ENCODE peak calls at places on chromosome 21, in nine cellular contexts. W, F, Y, T, E, X, S, B and O are unnamed samples.

GRCh38 chr21:45374826-45375455 is 30.0 kb upstream of the COL18A1 start:
- DNase-seq in W (peak), F (no peak), Y (no peak), T (no peak), E (no peak), X (peak), S (peak), B (peak), O (no peak)

GRCh38 chr21:27292851-27293638 is 326.2 kb upstream of the ADAMTS5 start:
- DNase-seq in W (no peak), F (no peak), Y (no peak), T (no peak), E (no peak), X (no peak), S (no peak), B (no peak), O (no peak)

GRCh38 chr21:22965455-22966125 is 1967.4 kb downstream of the NCAM2 start:
- DNase-seq in W (no peak), F (no peak), Y (no peak), T (no peak), E (no peak), X (no peak), S (no peak), B (no peak), O (peak)

GRCh38 chr21:37587635-37588177 is 221.1 kb downstream of the DYRK1A start:
- DNase-seq in W (no peak), F (no peak), Y (no peak), T (no peak), E (no peak), X (no peak), S (no peak), B (no peak), O (no peak)

GRCh38 chr21:45380566-45380965 is 24.4 kb upstream of the COL18A1 start:
- DNase-seq in W (no peak), F (no peak), Y (no peak), T (no peak), E (no peak), X (peak), S (peak), B (peak), O (no peak)

GRCh38 chr21:45407629-45408247 is 2.8 kb downstream of the COL18A1 start:
- DNase-seq in W (peak), F (no peak), Y (no peak), T (no peak), E (no peak), X (no peak), S (no peak), B (peak), O (no peak)

GRCh38 chr21:45469273-45470086 is 64.5 kb downstream of the COL18A1 start:
- DNase-seq in W (peak), F (no peak), Y (no peak), T (no peak), E (no peak), X (no peak), S (no peak), B (peak), O (no peak)

GRCh38 chr21:46564391-46564790 is 40.5 kb downstream of the S100B start:
- DNase-seq in W (no peak), F (no peak), Y (no peak), T (no peak), E (no peak), X (no peak), S (peak), B (no peak), O (no peak)

GRCh38 chr21:45302082-45303061 is 14.7 kb upstream of the POFUT2 start:
- DNase-seq in W (peak), F (no peak), Y (no peak), T (no peak), E (no peak), X (peak), S (peak), B (peak), O (peak)

GRCh38 chr21:45459171-45460010 is 54.4 kb downstream of the COL18A1 start:
- DNase-seq in W (no peak), F (no peak), Y (no peak), T (no peak), E (no peak), X (no peak), S (no peak), B (peak), O (no peak)

GRCh38 chr21:21712761-21713558 is 714.8 kb downstream of the NCAM2 start:
- DNase-seq in W (no peak), F (no peak), Y (no peak), T (no peak), E (no peak), X (no peak), S (no peak), B (no peak), O (peak)